ENCODE peak calls at places on chromosomes 3 and 15, in nine cellular contexts. One of them, this sample, is unnamed.
A peak's percentile ranks its signal among the peaks of the same experiment; 100 is the strongest.

GRCh38 chr3:169239756-169240155 is 423.8 kb downstream of the MECOM start:
- DNase-seq in fibroblast of mammary gland: no peak
- DNase-seq in fibroblast of the aortic adventitia: no peak
- DNase-seq in A549: no peak
- DNase-seq in retinal pigment epithelial cell: no peak
- DNase-seq in astrocyte of the spinal cord: no peak
- DNase-seq in WTC11: no peak
- DNase-seq in cardiac muscle cell: no peak
- DNase-seq in AG04449: no peak
- DNase-seq in this sample: no peak

GRCh38 chr3:194526164-194526563 is 39.4 kb upstream of the ATP13A3 start:
- DNase-seq in fibroblast of mammary gland: no peak
- DNase-seq in fibroblast of the aortic adventitia: no peak
- DNase-seq in A549: no peak
- DNase-seq in retinal pigment epithelial cell: no peak
- DNase-seq in astrocyte of the spinal cord: no peak
- DNase-seq in WTC11: no peak
- DNase-seq in cardiac muscle cell: no peak
- DNase-seq in AG04449: no peak
- DNase-seq in this sample: no peak

GRCh38 chr3:32934150-32934742 is 17.2 kb upstream of the CCR4 start:
- DNase-seq in fibroblast of mammary gland: peak; percentile 37
- DNase-seq in fibroblast of the aortic adventitia: peak; percentile 51
- DNase-seq in A549: no peak
- DNase-seq in retinal pigment epithelial cell: no peak
- DNase-seq in astrocyte of the spinal cord: no peak
- DNase-seq in WTC11: peak; percentile 26
- DNase-seq in cardiac muscle cell: peak; percentile 40
- DNase-seq in AG04449: no peak
- DNase-seq in this sample: no peak

GRCh38 chr15:89396723-89397652 is 62.4 kb upstream of the POLG start:
- DNase-seq in fibroblast of mammary gland: no peak
- DNase-seq in fibroblast of the aortic adventitia: no peak
- DNase-seq in A549: no peak
- DNase-seq in retinal pigment epithelial cell: no peak
- DNase-seq in astrocyte of the spinal cord: no peak
- DNase-seq in WTC11: peak; percentile 58
- DNase-seq in cardiac muscle cell: no peak
- DNase-seq in AG04449: no peak
- DNase-seq in this sample: no peak

GRCh38 chr3:103048371-103048722 is 613.5 kb downstream of the ZPLD1 start:
- DNase-seq in fibroblast of mammary gland: no peak
- DNase-seq in fibroblast of the aortic adventitia: no peak
- DNase-seq in A549: no peak
- DNase-seq in retinal pigment epithelial cell: peak; percentile 39
- DNase-seq in astrocyte of the spinal cord: peak; percentile 90
- DNase-seq in WTC11: no peak
- DNase-seq in cardiac muscle cell: no peak
- DNase-seq in AG04449: no peak
- DNase-seq in this sample: no peak

GRCh38 chr15:84586641-84587160 is 14.1 kb upstream of the ZSCAN2 start:
- DNase-seq in fibroblast of mammary gland: no peak
- DNase-seq in fibroblast of the aortic adventitia: peak; percentile 28
- DNase-seq in A549: no peak
- DNase-seq in retinal pigment epithelial cell: no peak
- DNase-seq in astrocyte of the spinal cord: no peak
- DNase-seq in WTC11: no peak
- DNase-seq in cardiac muscle cell: peak; percentile 11
- DNase-seq in AG04449: no peak
- DNase-seq in this sample: no peak

GRCh38 chr15:92954578-92954977 is 54.5 kb downstream of the CHD2 start:
- DNase-seq in fibroblast of mammary gland: peak; percentile 29
- DNase-seq in fibroblast of the aortic adventitia: no peak
- DNase-seq in A549: no peak
- DNase-seq in retinal pigment epithelial cell: no peak
- DNase-seq in astrocyte of the spinal cord: no peak
- DNase-seq in WTC11: no peak
- DNase-seq in cardiac muscle cell: no peak
- DNase-seq in AG04449: no peak
- DNase-seq in this sample: no peak

GRCh38 chr15:90646662-90647305 is 70.4 kb upstream of the BLM start:
- DNase-seq in fibroblast of mammary gland: no peak
- DNase-seq in fibroblast of the aortic adventitia: no peak
- DNase-seq in A549: no peak
- DNase-seq in retinal pigment epithelial cell: no peak
- DNase-seq in astrocyte of the spinal cord: no peak
- DNase-seq in WTC11: no peak
- DNase-seq in cardiac muscle cell: no peak
- DNase-seq in AG04449: no peak
- DNase-seq in this sample: no peak

GRCh38 chr15:100918690-100919480 is at the start of gene LRRK1:
- DNase-seq in fibroblast of mammary gland: peak; percentile 32
- DNase-seq in fibroblast of the aortic adventitia: peak; percentile 50
- DNase-seq in A549: peak; percentile 52
- DNase-seq in retinal pigment epithelial cell: no peak
- DNase-seq in astrocyte of the spinal cord: peak; percentile 57
- DNase-seq in WTC11: peak; percentile 50
- DNase-seq in cardiac muscle cell: peak; percentile 59
- DNase-seq in AG04449: no peak
- DNase-seq in this sample: peak; percentile 62

GRCh38 chr3:181956122-181956521 is 244.4 kb downstream of the SOX2 start:
- DNase-seq in fibroblast of mammary gland: no peak
- DNase-seq in fibroblast of the aortic adventitia: no peak
- DNase-seq in A549: no peak
- DNase-seq in retinal pigment epithelial cell: no peak
- DNase-seq in astrocyte of the spinal cord: no peak
- DNase-seq in WTC11: no peak
- DNase-seq in cardiac muscle cell: no peak
- DNase-seq in AG04449: no peak
- DNase-seq in this sample: no peak

GRCh38 chr3:11331101-11331500 is 58.9 kb downstream of the ATG7 start:
- DNase-seq in fibroblast of mammary gland: peak; percentile 39
- DNase-seq in fibroblast of the aortic adventitia: peak; percentile 57
- DNase-seq in A549: no peak
- DNase-seq in retinal pigment epithelial cell: no peak
- DNase-seq in astrocyte of the spinal cord: peak; percentile 15
- DNase-seq in WTC11: no peak
- DNase-seq in cardiac muscle cell: peak; percentile 40
- DNase-seq in AG04449: no peak
- DNase-seq in this sample: no peak

GRCh38 chr15:33988384-33988783 is 20.1 kb downstream of the CHRM5 start:
- DNase-seq in fibroblast of mammary gland: peak; percentile 17
- DNase-seq in fibroblast of the aortic adventitia: no peak
- DNase-seq in A549: no peak
- DNase-seq in retinal pigment epithelial cell: no peak
- DNase-seq in astrocyte of the spinal cord: no peak
- DNase-seq in WTC11: no peak
- DNase-seq in cardiac muscle cell: no peak
- DNase-seq in AG04449: no peak
- DNase-seq in this sample: no peak

DNA sequence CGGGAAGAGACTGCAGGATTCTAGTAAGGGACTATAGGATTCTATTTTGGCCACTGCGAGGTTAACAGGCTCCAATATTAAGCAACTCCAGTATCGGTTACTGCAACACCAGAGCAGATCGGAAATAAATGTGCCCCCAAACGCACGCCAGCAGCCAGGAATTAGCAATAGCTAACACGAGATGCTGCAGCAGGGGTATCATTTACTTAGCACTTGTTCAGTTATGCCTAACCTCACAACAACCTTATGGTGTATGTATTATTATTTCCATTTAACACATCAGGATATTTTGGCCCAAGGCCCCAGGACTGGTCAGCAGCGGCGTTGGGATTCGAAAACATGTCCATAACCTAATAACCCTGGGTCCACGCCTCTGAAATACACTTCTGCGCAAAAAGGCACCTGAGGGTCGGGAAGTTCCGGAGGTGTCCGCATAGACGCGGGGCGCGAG is 795 bp downstream of the PIK3CB start:
- DNase-seq in fibroblast of mammary gland: peak; percentile 11
- DNase-seq in fibroblast of the aortic adventitia: peak; percentile 55
- DNase-seq in A549: no peak
- DNase-seq in retinal pigment epithelial cell: no peak
- DNase-seq in astrocyte of the spinal cord: peak; percentile 31
- DNase-seq in WTC11: no peak
- DNase-seq in cardiac muscle cell: peak; percentile 36
- DNase-seq in AG04449: no peak
- DNase-seq in this sample: peak; percentile 64
- TF ChIP-seq CTCF in fibroblast of mammary gland: no peak
- TF ChIP-seq CTCF in fibroblast of the aortic adventitia: peak; percentile 35
- TF ChIP-seq CTCF in A549: no peak
- TF ChIP-seq CTCF in retinal pigment epithelial cell: no peak
- TF ChIP-seq CTCF in astrocyte of the spinal cord: no peak
- TF ChIP-seq CTCF in WTC11: no peak
- TF ChIP-seq CTCF in cardiac muscle cell: no peak
- TF ChIP-seq CTCF in AG04449: no peak
- TF ChIP-seq CTCF in this sample: no peak

DNA sequence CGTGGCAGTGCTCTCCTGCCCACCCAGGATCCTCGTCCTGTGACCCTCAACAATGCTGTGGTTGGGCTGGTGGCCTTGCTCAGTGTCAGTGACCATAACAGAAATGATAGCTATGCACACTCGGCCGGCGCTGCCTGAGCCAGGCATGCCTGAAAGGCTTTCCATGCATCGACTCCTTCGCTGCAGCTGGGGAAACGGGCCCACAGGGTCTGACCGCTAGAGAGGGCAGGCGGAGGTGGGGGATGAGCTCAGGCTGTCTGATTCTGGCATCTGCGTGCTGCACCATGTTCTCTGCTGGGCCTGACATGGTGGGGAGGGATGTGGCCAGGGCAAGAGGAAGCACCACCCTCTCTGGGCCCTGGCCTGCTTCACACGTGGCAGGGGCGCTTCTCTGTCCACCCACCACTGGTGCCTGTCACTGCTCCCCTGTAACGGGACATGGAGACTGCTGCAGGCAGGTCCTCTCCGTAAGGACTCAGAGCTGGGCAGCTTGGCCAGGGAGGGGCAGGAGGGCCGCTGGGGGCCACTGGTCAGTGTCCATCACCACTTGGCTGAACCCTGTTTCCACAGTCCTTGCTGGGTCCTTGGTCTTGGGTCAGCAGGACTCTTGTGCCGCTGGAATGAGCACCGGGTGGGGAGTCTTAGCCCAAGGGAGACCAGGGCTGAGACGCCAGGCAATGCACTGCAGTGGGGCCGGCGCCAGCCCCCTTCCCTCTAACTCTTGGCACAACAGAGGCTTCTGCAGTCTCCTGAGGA is 64.1 kb upstream of the RPL32 start:
- DNase-seq in fibroblast of mammary gland: no peak
- DNase-seq in fibroblast of the aortic adventitia: no peak
- DNase-seq in A549: no peak
- DNase-seq in retinal pigment epithelial cell: no peak
- DNase-seq in astrocyte of the spinal cord: no peak
- DNase-seq in WTC11: no peak
- DNase-seq in cardiac muscle cell: no peak
- DNase-seq in AG04449: no peak
- DNase-seq in this sample: no peak
- TF ChIP-seq CTCF in fibroblast of mammary gland: no peak
- TF ChIP-seq CTCF in fibroblast of the aortic adventitia: no peak
- TF ChIP-seq CTCF in A549: no peak
- TF ChIP-seq CTCF in retinal pigment epithelial cell: no peak
- TF ChIP-seq CTCF in astrocyte of the spinal cord: no peak
- TF ChIP-seq CTCF in WTC11: no peak
- TF ChIP-seq CTCF in cardiac muscle cell: no peak
- TF ChIP-seq CTCF in AG04449: no peak
- TF ChIP-seq CTCF in this sample: no peak

DNA sequence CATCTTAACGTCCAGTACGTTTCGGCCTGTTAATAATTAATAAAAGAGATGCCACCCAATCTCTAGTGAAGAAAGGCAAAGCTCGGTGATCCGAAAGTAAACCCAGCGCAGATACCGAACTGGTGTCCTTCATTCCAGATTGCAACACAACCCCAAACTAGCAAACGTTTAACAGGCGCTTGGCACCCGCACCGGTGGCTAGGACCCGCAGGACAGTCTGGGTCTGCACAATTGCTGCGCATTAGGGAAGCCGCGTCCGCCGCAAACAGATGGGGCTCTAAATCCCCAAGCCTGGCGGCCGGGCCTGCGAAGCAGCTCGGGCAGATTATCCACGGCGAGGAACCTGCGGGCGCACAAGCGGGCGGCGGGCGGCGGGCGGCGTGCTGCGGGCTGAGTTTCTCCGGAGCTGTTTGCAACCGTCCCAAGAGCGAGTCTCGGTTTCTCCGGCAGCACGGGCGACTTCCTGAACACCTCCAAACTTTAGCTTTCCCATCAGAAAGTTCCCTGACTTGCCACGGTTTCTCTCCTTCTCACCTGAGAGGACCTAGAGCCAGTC is 112.1 kb upstream of the ICE2 start:
- DNase-seq in fibroblast of mammary gland: peak; percentile 29
- DNase-seq in fibroblast of the aortic adventitia: no peak
- DNase-seq in A549: peak; percentile 34
- DNase-seq in retinal pigment epithelial cell: no peak
- DNase-seq in astrocyte of the spinal cord: peak; percentile 26
- DNase-seq in WTC11: peak; percentile 71
- DNase-seq in cardiac muscle cell: peak; percentile 43
- DNase-seq in AG04449: no peak
- DNase-seq in this sample: peak; percentile 34
- TF ChIP-seq CTCF in fibroblast of mammary gland: no peak
- TF ChIP-seq CTCF in fibroblast of the aortic adventitia: peak; percentile 4
- TF ChIP-seq CTCF in A549: no peak
- TF ChIP-seq CTCF in retinal pigment epithelial cell: no peak
- TF ChIP-seq CTCF in astrocyte of the spinal cord: no peak
- TF ChIP-seq CTCF in WTC11: no peak
- TF ChIP-seq CTCF in cardiac muscle cell: peak; percentile 7
- TF ChIP-seq CTCF in AG04449: no peak
- TF ChIP-seq CTCF in this sample: no peak

GRCh38 chr3:122101646-122102045 is 46.5 kb downstream of the CD86 start:
- DNase-seq in fibroblast of mammary gland: peak; percentile 64
- DNase-seq in fibroblast of the aortic adventitia: peak; percentile 57
- DNase-seq in A549: peak; percentile 15
- DNase-seq in retinal pigment epithelial cell: peak; percentile 4
- DNase-seq in astrocyte of the spinal cord: peak; percentile 28
- DNase-seq in WTC11: no peak
- DNase-seq in cardiac muscle cell: peak; percentile 73
- DNase-seq in AG04449: no peak
- DNase-seq in this sample: no peak
- TF ChIP-seq CTCF in fibroblast of mammary gland: peak; percentile 57
- TF ChIP-seq CTCF in fibroblast of the aortic adventitia: peak; percentile 47
- TF ChIP-seq CTCF in A549: peak; percentile 66
- TF ChIP-seq CTCF in retinal pigment epithelial cell: peak; percentile 53
- TF ChIP-seq CTCF in astrocyte of the spinal cord: peak; percentile 34
- TF ChIP-seq CTCF in WTC11: no peak
- TF ChIP-seq CTCF in cardiac muscle cell: peak; percentile 50
- TF ChIP-seq CTCF in AG04449: peak; percentile 14
- TF ChIP-seq CTCF in this sample: peak; percentile 49